ENCODE peak calls at places on chromosomes 1 and 21, in five cellular contexts. J is NCI-H1417; H is stimulated activated CD4-positive, alpha-beta T cell treated with anti-CD3 and anti-CD28 coated beads, Interleukin-12 subunit alpha, Interleukin-12 subunit beta, amount 100 ng/mL, for 48 hours; U is ovary; C is CD8-positive, alpha-beta T cell. M is an unnamed sample.

GRCh38 chr1:157878059-157878458 is 36.5 kb upstream of the CD5L start:
- DNase-seq in C (no peak), U (no peak), J (no peak), H (no peak), M (peak)

GRCh38 chr1:242196914-242197313 is 198.0 kb upstream of the MAP1LC3C start:
- DNase-seq in J (no peak), H (no peak), C (no peak), U (no peak), M (no peak)

GRCh38 chr1:9225411-9225785 is 9.2 kb upstream of the H6PD start:
- DNase-seq in J (no peak), U (no peak), C (no peak), H (no peak), M (no peak)

GRCh38 chr1:223622132-223622842 is 43.2 kb downstream of the CAPN8 start:
- DNase-seq in J (no peak), U (no peak), H (no peak), C (no peak), M (no peak)

GRCh38 chr1:29124366-29125236 is 898 bp upstream of the TMEM200B start:
- DNase-seq in U (peak), J (no peak), H (peak), C (peak), M (no peak)

GRCh38 chr1:85605519-85606413 is 25.2 kb downstream of the CCN1 start:
- DNase-seq in U (no peak), J (no peak), C (no peak), H (no peak), M (no peak)

GRCh38 chr1:184153731-184154130 is 102.2 kb downstream of the TSEN15 start:
- DNase-seq in U (no peak), C (no peak), H (no peak), J (no peak), M (no peak)

GRCh38 chr1:61426884-61427283 is 298.1 kb downstream of the TM2D1 start:
- DNase-seq in H (no peak), C (no peak), J (no peak), U (no peak), M (no peak)

GRCh38 chr1:226653311-226653921 is 85.7 kb downstream of the ITPKB start:
- DNase-seq in H (no peak), C (peak), U (no peak), J (no peak), M (no peak)

GRCh38 chr1:71193153-71193552 is 112.3 kb upstream of the ZRANB2 start:
- DNase-seq in H (no peak), U (peak), J (no peak), C (no peak), M (no peak)

GRCh38 chr1:223233410-223234163 is 90.5 kb upstream of the TLR5 start:
- DNase-seq in J (no peak), H (no peak), U (peak), C (peak), M (no peak)

GRCh38 chr1:202662081-202662480 is 48.2 kb downstream of the SYT2 start:
- DNase-seq in C (no peak), J (peak), H (no peak), U (no peak), M (peak)

GRCh38 chr21:37450385-37451044 is 83.9 kb downstream of the DYRK1A start:
- DNase-seq in U (no peak), J (no peak), H (no peak), C (no peak), M (no peak)

GRCh38 chr1:187847531-187847930 is 1018.8 kb downstream of the PLA2G4A start:
- DNase-seq in U (no peak), H (no peak), C (no peak), J (no peak), M (no peak)

GRCh38 chr1:207028884-207029283 is 3.7 kb downstream of the C1orf116 start:
- DNase-seq in J (no peak), U (no peak), H (no peak), C (no peak), M (no peak)

GRCh38 chr1:57017717-57018116 is 51.9 kb upstream of the C8B start:
- DNase-seq in J (no peak), H (no peak), U (no peak), C (no peak), M (no peak)

GRCh38 chr21:45886610-45887026 is 95.0 kb upstream of the COL6A1 start:
- DNase-seq in C (peak), H (no peak), U (no peak), J (no peak), M (no peak)

GRCh38 chr1:173161510-173162221 is 45.5 kb downstream of the TNFSF4 start:
- DNase-seq in J (no peak), C (no peak), H (no peak), U (no peak), M (no peak)

GRCh38 chr21:43659136-43660000 is at the start of the genes HSF2BP and RRP1B:
- DNase-seq in H (peak), C (peak), U (peak), J (peak), M (peak)

GRCh38 chr1:39105841-39106765 is 80.0 kb downstream of the NDUFS5 start:
- DNase-seq in U (peak), C (no peak), J (peak), H (no peak), M (no peak)

GRCh38 chr1:110003747-110004428 is 19.3 kb downstream of the AHCYL1 start:
- DNase-seq in J (no peak), U (peak), H (peak), C (no peak), M (no peak)

GRCh38 chr21:44752701-44753235 is 41.4 kb upstream of the TSPEAR start:
- DNase-seq in U (no peak), J (no peak), H (no peak), C (no peak), M (no peak)

GRCh38 chr1:228079013-228079412 is 3.5 kb upstream of the ARF1 start:
- DNase-seq in H (no peak), U (peak), J (no peak), C (no peak), M (no peak)

GRCh38 chr1:34591751-34592629 is 162.9 kb upstream of the GJB5 start:
- DNase-seq in C (no peak), J (no peak), U (no peak), H (no peak), M (no peak)

GRCh38 chr1:204258213-204259115 is 44.7 kb upstream of the GOLT1A start:
- DNase-seq in J (peak), U (peak), C (peak), H (no peak), M (no peak)

GRCh38 chr1:67688526-67689219 is 3.7 kb downstream of the GADD45A start:
- DNase-seq in H (no peak), U (no peak), C (no peak), J (no peak), M (no peak)

GRCh38 chr1:21909286-21909759 is 27.8 kb downstream of the HSPG2 start:
- DNase-seq in U (no peak), C (no peak), H (no peak), J (no peak), M (no peak)